ENCODE peak calls at places on chromosomes 12 and 14, in four cellular contexts. K is GM12878, D is K562, L is HepG2. O is an unnamed sample.

GRCh38 chr14:105865266-105865903 is 339.0 kb downstream of the TMEM121 start:
- DNase-seq in L (no peak), K (no peak), D (no peak), O (no peak)

GRCh38 chr14:23559010-23559920 is 3.2 kb downstream of the THTPA start:
- DNase-seq in D (peak), L (peak), K (no peak), O (peak)

GRCh38 chr12:76880156-76881023 is 1.6 kb upstream of the CSRP2 start:
- DNase-seq in D (no peak), L (peak), K (no peak), O (no peak)

GRCh38 chr14:92391746-92392145 is 68.8 kb downstream of the SLC24A4 start:
- DNase-seq in L (no peak), K (no peak), D (no peak), O (no peak)

GRCh38 chr12:114335607-114336006 is 70.3 kb downstream of the TBX5 start:
- DNase-seq in D (no peak), K (no peak), L (no peak), O (peak)

GRCh38 chr12:49244161-49244560 is 20.7 kb upstream of the TUBA1C start:
- DNase-seq in K (no peak), D (no peak), L (no peak), O (no peak)

GRCh38 chr14:99259327-99259726 is 12.7 kb downstream of the BCL11B start:
- DNase-seq in L (no peak), K (no peak), D (no peak), O (no peak)

GRCh38 chr12:8077207-8077606 is 4.9 kb upstream of the NECAP1 start:
- DNase-seq in D (no peak), K (no peak), L (no peak), O (no peak)

GRCh38 chr12:86827409-86827808 is 571.2 kb upstream of the MGAT4C start:
- DNase-seq in K (no peak), D (no peak), L (no peak), O (no peak)

GRCh38 chr12:8466171-8466692 is 10.5 kb downstream of the CLEC6A start:
- DNase-seq in K (no peak), L (no peak), D (no peak), O (no peak)

DNA sequence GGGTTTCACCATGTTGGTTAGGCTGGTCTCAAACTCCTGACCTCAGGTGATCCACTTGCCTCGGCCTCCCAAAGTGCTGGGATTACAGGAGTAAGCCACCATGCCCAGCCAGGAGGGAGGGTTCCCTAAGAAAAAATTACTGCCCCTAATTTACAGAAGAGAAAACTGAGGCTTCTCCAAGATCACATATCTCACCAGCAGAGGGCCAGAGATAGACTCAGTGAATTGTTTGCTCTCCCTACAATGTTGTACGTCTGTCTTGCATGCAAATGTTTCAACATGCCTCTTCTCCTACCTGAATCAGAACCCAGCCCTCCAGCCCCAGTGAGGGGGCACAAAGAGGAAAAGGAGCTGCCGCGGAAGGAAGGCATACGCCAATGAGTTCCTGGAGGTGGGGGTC is 48.3 kb upstream of the TMEM263 start:
- DNase-seq in D (no peak), K (no peak), L (no peak), O (peak)
- TF ChIP-seq CREB1 in D (no peak), K (no peak), L (no peak), O (no peak)

GRCh38 chr12:65630555-65630954 is 193.7 kb upstream of the HMGA2 start:
- DNase-seq in L (no peak), K (no peak), D (no peak), O (no peak)

GRCh38 chr12:65634061-65634460 is 190.2 kb upstream of the HMGA2 start:
- DNase-seq in K (no peak), L (no peak), D (no peak), O (no peak)

GRCh38 chr12:65631621-65632111 is 192.6 kb upstream of the HMGA2 start:
- DNase-seq in K (no peak), D (no peak), L (peak), O (no peak)

GRCh38 chr12:65634626-65635331 is 189.5 kb upstream of the HMGA2 start:
- DNase-seq in L (peak), K (no peak), D (no peak), O (no peak)

GRCh38 chr12:65632131-65632855 is 192.0 kb upstream of the HMGA2 start:
- DNase-seq in K (no peak), D (no peak), L (no peak), O (no peak)
- TF ChIP-seq REST in K (no peak), D (no peak), L (no peak), O (no peak)

GRCh38 chr12:31584782-31585181 is 6.2 kb downstream of the DENND5B start:
- DNase-seq in L (no peak), D (no peak), K (no peak), O (no peak)
- H3K27ac ChIP-seq in L (no peak), D (no peak), K (peak), O (no peak)

GRCh38 chr12:115541891-115542361 is 735.6 kb downstream of the MED13L start:
- DNase-seq in D (no peak), K (no peak), L (no peak), O (no peak)
- TF ChIP-seq CREB1 in D (no peak), K (no peak), L (no peak), O (no peak)

GRCh38 chr14:73759714-73760597 is 45.8 kb upstream of the PNMA1 start:
- DNase-seq in K (peak), D (peak), L (peak), O (peak)
- TF ChIP-seq REST in K (no peak), D (no peak), L (no peak), O (no peak)

GRCh38 chr14:77593501-77593911 is 22.9 kb downstream of the SPTLC2 start:
- DNase-seq in K (peak), L (no peak), D (no peak), O (no peak)
- H3K27ac ChIP-seq in K (peak), L (no peak), D (peak), O (peak)

DNA sequence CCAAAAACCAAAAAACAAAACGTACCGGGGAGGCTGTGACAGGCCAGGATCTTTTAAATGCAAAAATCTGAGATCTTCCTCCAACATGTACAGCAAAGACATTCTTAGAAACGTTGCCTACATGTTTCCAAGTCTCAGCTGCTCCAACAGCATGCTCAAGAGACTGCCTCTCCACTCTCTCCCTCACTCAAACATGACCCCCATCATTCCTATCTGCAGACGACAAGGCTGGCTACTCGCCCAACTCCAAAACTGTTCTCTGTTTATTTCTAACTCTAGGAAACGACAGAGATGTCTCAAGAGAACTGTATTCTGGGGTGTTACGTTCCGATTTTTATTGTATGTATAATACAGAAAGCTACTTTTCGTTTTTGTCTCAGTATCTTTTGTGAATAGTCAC is 57.5 kb upstream of the TMCC3 start:
- DNase-seq in D (no peak), K (no peak), L (no peak), O (no peak)
- TF ChIP-seq CREB1 in D (no peak), K (no peak), L (no peak), O (no peak)

GRCh38 chr12:123365141-123365917 is 682 bp upstream of the SBNO1 start:
- DNase-seq in L (peak), K (peak), D (peak), O (peak)
- TF ChIP-seq REST in L (no peak), K (peak), D (peak), O (no peak)

O was measured in GM23338.